ENCODE peak calls at places on chromosomes 7 and 10, in nine cellular contexts. One of them, this sample, is unnamed.

GRCh38 chr7:110760341-110760740 is 330.6 kb upstream of the LRRN3 start:
- DNase-seq in mesenchymal stem cell: no peak
- DNase-seq in NB4: no peak
- DNase-seq in A549: no peak
- DNase-seq in neuronal stem cell: no peak
- DNase-seq in HCT116: no peak
- DNase-seq in dorsolateral prefrontal cortex: no peak
- DNase-seq in HFF-Myc: no peak
- DNase-seq in left ventricle myocardium inferior: no peak
- DNase-seq in this sample: no peak

GRCh38 chr7:142400042-142400441 is 142.2 kb upstream of the PRSS58 start:
- DNase-seq in dorsolateral prefrontal cortex: no peak
- DNase-seq in NB4: no peak
- DNase-seq in A549: no peak
- DNase-seq in HFF-Myc: no peak
- DNase-seq in mesenchymal stem cell: no peak
- DNase-seq in neuronal stem cell: no peak
- DNase-seq in HCT116: no peak
- DNase-seq in left ventricle myocardium inferior: no peak
- DNase-seq in this sample: no peak

GRCh38 chr10:44382131-44382858 is 2.6 kb downstream of the CXCL12 start:
- DNase-seq in A549: no peak
- DNase-seq in NB4: no peak
- DNase-seq in dorsolateral prefrontal cortex: no peak
- DNase-seq in HCT116: no peak
- DNase-seq in mesenchymal stem cell: no peak
- DNase-seq in HFF-Myc: no peak
- DNase-seq in neuronal stem cell: no peak
- DNase-seq in left ventricle myocardium inferior: no peak
- DNase-seq in this sample: no peak

GRCh38 chr10:28687683-28688001 is 10.3 kb downstream of the BAMBI start:
- DNase-seq in left ventricle myocardium inferior: no peak
- DNase-seq in mesenchymal stem cell: no peak
- DNase-seq in HFF-Myc: no peak
- DNase-seq in HCT116: no peak
- DNase-seq in dorsolateral prefrontal cortex: no peak
- DNase-seq in NB4: no peak
- DNase-seq in neuronal stem cell: no peak
- DNase-seq in A549: no peak
- DNase-seq in this sample: no peak

GRCh38 chr7:16989883-16990413 is 108.2 kb upstream of the AGR3 start:
- DNase-seq in left ventricle myocardium inferior: peak; percentile 34
- DNase-seq in mesenchymal stem cell: peak; percentile 74
- DNase-seq in A549: peak; percentile 67
- DNase-seq in neuronal stem cell: no peak
- DNase-seq in NB4: no peak
- DNase-seq in HFF-Myc: peak; percentile 42
- DNase-seq in HCT116: peak; percentile 75
- DNase-seq in dorsolateral prefrontal cortex: peak; percentile 34
- DNase-seq in this sample: peak; percentile 98

GRCh38 chr10:6138456-6138855 is 49.6 kb downstream of the RBM17 start:
- DNase-seq in HFF-Myc: no peak
- DNase-seq in A549: no peak
- DNase-seq in HCT116: no peak
- DNase-seq in left ventricle myocardium inferior: no peak
- DNase-seq in dorsolateral prefrontal cortex: no peak
- DNase-seq in NB4: no peak
- DNase-seq in neuronal stem cell: no peak
- DNase-seq in mesenchymal stem cell: no peak
- DNase-seq in this sample: no peak

GRCh38 chr7:96285579-96285978 is 36.3 kb downstream of the SLC25A13 start:
- DNase-seq in left ventricle myocardium inferior: no peak
- DNase-seq in dorsolateral prefrontal cortex: no peak
- DNase-seq in mesenchymal stem cell: no peak
- DNase-seq in HCT116: no peak
- DNase-seq in HFF-Myc: no peak
- DNase-seq in neuronal stem cell: no peak
- DNase-seq in NB4: peak; percentile 21
- DNase-seq in A549: no peak
- DNase-seq in this sample: no peak

GRCh38 chr10:59895629-59896116 is 10.7 kb downstream of the CCDC6 start:
- DNase-seq in NB4: no peak
- DNase-seq in mesenchymal stem cell: no peak
- DNase-seq in dorsolateral prefrontal cortex: no peak
- DNase-seq in A549: no peak
- DNase-seq in left ventricle myocardium inferior: no peak
- DNase-seq in neuronal stem cell: no peak
- DNase-seq in HFF-Myc: no peak
- DNase-seq in HCT116: no peak
- DNase-seq in this sample: no peak

GRCh38 chr7:92678291-92678920 is 88.2 kb upstream of the FAM133B start:
- DNase-seq in NB4: no peak
- DNase-seq in HFF-Myc: no peak
- DNase-seq in mesenchymal stem cell: no peak
- DNase-seq in left ventricle myocardium inferior: no peak
- DNase-seq in neuronal stem cell: no peak
- DNase-seq in dorsolateral prefrontal cortex: no peak
- DNase-seq in HCT116: no peak
- DNase-seq in A549: no peak
- DNase-seq in this sample: no peak

GRCh38 chr7:28755255-28755654 is 202.9 kb downstream of the TRIL start:
- DNase-seq in dorsolateral prefrontal cortex: no peak
- DNase-seq in HFF-Myc: no peak
- DNase-seq in left ventricle myocardium inferior: no peak
- DNase-seq in A549: no peak
- DNase-seq in mesenchymal stem cell: no peak
- DNase-seq in HCT116: no peak
- DNase-seq in NB4: no peak
- DNase-seq in neuronal stem cell: no peak
- DNase-seq in this sample: peak; percentile 75

GRCh38 chr10:55629792-55630490 is 731.1 kb downstream of the ZWINT start:
- DNase-seq in left ventricle myocardium inferior: no peak
- DNase-seq in HFF-Myc: no peak
- DNase-seq in HCT116: no peak
- DNase-seq in neuronal stem cell: peak; percentile 59
- DNase-seq in mesenchymal stem cell: peak; percentile 79
- DNase-seq in NB4: no peak
- DNase-seq in dorsolateral prefrontal cortex: no peak
- DNase-seq in A549: peak; percentile 15
- DNase-seq in this sample: peak; percentile 53

GRCh38 chr7:148115308-148115707 is 475.3 kb upstream of the C7orf33 start:
- DNase-seq in dorsolateral prefrontal cortex: no peak
- DNase-seq in NB4: no peak
- DNase-seq in neuronal stem cell: no peak
- DNase-seq in HCT116: no peak
- DNase-seq in HFF-Myc: no peak
- DNase-seq in mesenchymal stem cell: no peak
- DNase-seq in left ventricle myocardium inferior: no peak
- DNase-seq in A549: no peak
- DNase-seq in this sample: no peak

GRCh38 chr10:29392376-29393021 is 103.6 kb downstream of the LYZL1 start:
- DNase-seq in mesenchymal stem cell: peak; percentile 59
- DNase-seq in HCT116: no peak
- DNase-seq in dorsolateral prefrontal cortex: no peak
- DNase-seq in HFF-Myc: no peak
- DNase-seq in NB4: peak; percentile 31
- DNase-seq in A549: peak; percentile 47
- DNase-seq in neuronal stem cell: peak; percentile 32
- DNase-seq in left ventricle myocardium inferior: no peak
- DNase-seq in this sample: peak; percentile 55

GRCh38 chr10:126500185-126500584 is 111.9 kb upstream of the ADAM12 start:
- DNase-seq in A549: no peak
- DNase-seq in NB4: no peak
- DNase-seq in left ventricle myocardium inferior: no peak
- DNase-seq in mesenchymal stem cell: no peak
- DNase-seq in HFF-Myc: no peak
- DNase-seq in neuronal stem cell: no peak
- DNase-seq in dorsolateral prefrontal cortex: no peak
- DNase-seq in HCT116: no peak
- DNase-seq in this sample: no peak

GRCh38 chr10:58608826-58609225 is 96.2 kb downstream of the BICC1 start:
- DNase-seq in neuronal stem cell: no peak
- DNase-seq in A549: no peak
- DNase-seq in left ventricle myocardium inferior: no peak
- DNase-seq in NB4: no peak
- DNase-seq in HCT116: no peak
- DNase-seq in mesenchymal stem cell: no peak
- DNase-seq in HFF-Myc: no peak
- DNase-seq in dorsolateral prefrontal cortex: no peak
- DNase-seq in this sample: no peak

GRCh38 chr7:92997144-92997543 is 120.6 kb downstream of the SAMD9 start:
- DNase-seq in NB4: no peak
- DNase-seq in HFF-Myc: no peak
- DNase-seq in neuronal stem cell: no peak
- DNase-seq in A549: no peak
- DNase-seq in HCT116: no peak
- DNase-seq in dorsolateral prefrontal cortex: no peak
- DNase-seq in mesenchymal stem cell: peak; percentile 67
- DNase-seq in left ventricle myocardium inferior: no peak
- DNase-seq in this sample: no peak

GRCh38 chr7:37234928-37235327 is 213.7 kb downstream of the ELMO1 start:
- DNase-seq in neuronal stem cell: peak; percentile 26
- DNase-seq in left ventricle myocardium inferior: no peak
- DNase-seq in NB4: peak; percentile 47
- DNase-seq in A549: peak; percentile 31
- DNase-seq in HFF-Myc: no peak
- DNase-seq in HCT116: peak; percentile 8
- DNase-seq in mesenchymal stem cell: peak; percentile 7
- DNase-seq in dorsolateral prefrontal cortex: no peak
- DNase-seq in this sample: peak; percentile 15

GRCh38 chr7:37230221-37230620 is 218.4 kb downstream of the ELMO1 start:
- DNase-seq in A549: no peak
- DNase-seq in neuronal stem cell: no peak
- DNase-seq in left ventricle myocardium inferior: peak; percentile 50
- DNase-seq in NB4: peak; percentile 58
- DNase-seq in HFF-Myc: no peak
- DNase-seq in HCT116: no peak
- DNase-seq in mesenchymal stem cell: no peak
- DNase-seq in dorsolateral prefrontal cortex: no peak
- DNase-seq in this sample: no peak

GRCh38 chr7:37229381-37229780 is 219.3 kb downstream of the ELMO1 start:
- DNase-seq in A549: no peak
- DNase-seq in HCT116: no peak
- DNase-seq in NB4: no peak
- DNase-seq in left ventricle myocardium inferior: no peak
- DNase-seq in mesenchymal stem cell: no peak
- DNase-seq in HFF-Myc: no peak
- DNase-seq in neuronal stem cell: no peak
- DNase-seq in dorsolateral prefrontal cortex: no peak
- DNase-seq in this sample: no peak

GRCh38 chr7:37234334-37234733 is 214.3 kb downstream of the ELMO1 start:
- DNase-seq in mesenchymal stem cell: no peak
- DNase-seq in dorsolateral prefrontal cortex: no peak
- DNase-seq in HCT116: no peak
- DNase-seq in NB4: no peak
- DNase-seq in HFF-Myc: no peak
- DNase-seq in neuronal stem cell: no peak
- DNase-seq in left ventricle myocardium inferior: no peak
- DNase-seq in A549: no peak
- DNase-seq in this sample: no peak

GRCh38 chr7:37231613-37232012 is 217.1 kb downstream of the ELMO1 start:
- DNase-seq in NB4: no peak
- DNase-seq in A549: no peak
- DNase-seq in neuronal stem cell: no peak
- DNase-seq in left ventricle myocardium inferior: no peak
- DNase-seq in HFF-Myc: no peak
- DNase-seq in dorsolateral prefrontal cortex: no peak
- DNase-seq in HCT116: no peak
- DNase-seq in mesenchymal stem cell: no peak
- DNase-seq in this sample: no peak
- H3K4me3 ChIP-seq in NB4: no peak overlapping the region
- H3K4me3 ChIP-seq in A549: no peak overlapping the region
- H3K4me3 ChIP-seq in neuronal stem cell: no peak overlapping the region
- H3K4me3 ChIP-seq in left ventricle myocardium inferior: no peak overlapping the region
- H3K4me3 ChIP-seq in HFF-Myc: no peak overlapping the region
- H3K4me3 ChIP-seq in dorsolateral prefrontal cortex: no peak overlapping the region
- H3K4me3 ChIP-seq in HCT116: no peak overlapping the region
- H3K4me3 ChIP-seq in mesenchymal stem cell: no peak overlapping the region
- H3K4me3 ChIP-seq in this sample: no peak overlapping the region

DNA sequence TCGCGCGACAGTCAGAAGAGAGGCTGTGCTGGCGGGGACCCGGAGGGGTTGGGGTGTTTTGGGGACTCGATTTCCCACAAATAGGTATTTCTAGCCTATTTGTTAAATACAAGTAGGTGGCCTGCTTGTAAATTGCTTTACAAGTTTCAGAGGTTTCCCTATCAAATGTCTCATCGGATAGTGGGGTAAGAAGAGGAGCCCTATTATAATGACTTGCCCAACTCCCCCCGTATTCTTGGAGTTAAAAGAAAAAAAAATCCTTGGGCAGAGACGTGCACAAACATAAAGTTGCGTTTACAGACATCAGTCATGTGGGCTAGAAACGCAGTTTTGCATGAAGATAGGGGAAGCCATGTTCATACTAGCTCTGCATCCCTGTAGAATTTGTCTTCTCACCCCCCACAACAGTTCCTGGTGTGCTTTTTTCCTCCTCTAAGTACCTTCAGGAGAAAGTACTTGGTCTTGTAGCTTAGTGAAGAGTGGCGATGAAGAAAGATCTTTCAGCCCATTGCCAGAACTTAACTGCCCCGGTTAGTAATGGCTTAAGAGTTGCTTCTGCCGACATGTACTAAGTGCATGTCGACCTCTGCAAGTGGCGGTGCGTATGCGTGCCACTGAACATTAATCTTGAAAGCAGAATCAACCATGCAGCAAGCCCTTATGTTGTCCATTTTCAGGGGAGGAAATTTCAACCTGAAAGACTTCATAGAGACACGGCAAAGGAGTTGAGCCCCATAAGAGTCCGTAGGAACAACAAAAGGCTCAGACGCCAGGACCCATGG is 832 bp upstream of the TIAL1 start:
- DNase-seq in HCT116: no peak
- DNase-seq in left ventricle myocardium inferior: no peak
- DNase-seq in A549: no peak
- DNase-seq in NB4: peak; percentile 57
- DNase-seq in HFF-Myc: no peak
- DNase-seq in mesenchymal stem cell: no peak
- DNase-seq in neuronal stem cell: no peak
- DNase-seq in dorsolateral prefrontal cortex: no peak
- DNase-seq in this sample: no peak
- H3K4me3 ChIP-seq in HCT116: peak overlapping the region; percentile 88
- H3K4me3 ChIP-seq in left ventricle myocardium inferior: peak overlapping the region; percentile 78
- H3K4me3 ChIP-seq in A549: peak overlapping the region; percentile 49
- H3K4me3 ChIP-seq in NB4: peak overlapping the region; percentile 80
- H3K4me3 ChIP-seq in HFF-Myc: peak overlapping the region; percentile 93
- H3K4me3 ChIP-seq in mesenchymal stem cell: no peak overlapping the region
- H3K4me3 ChIP-seq in neuronal stem cell: no peak overlapping the region
- H3K4me3 ChIP-seq in dorsolateral prefrontal cortex: peak overlapping the region; percentile 96
- H3K4me3 ChIP-seq in this sample: peak overlapping the region; percentile 96

GRCh38 chr10:100988166-100988565 is 823 bp downstream of the TWNK start:
- DNase-seq in dorsolateral prefrontal cortex: no peak
- DNase-seq in HFF-Myc: no peak
- DNase-seq in left ventricle myocardium inferior: no peak
- DNase-seq in HCT116: no peak
- DNase-seq in neuronal stem cell: no peak
- DNase-seq in mesenchymal stem cell: no peak
- DNase-seq in A549: no peak
- DNase-seq in NB4: no peak
- DNase-seq in this sample: no peak
- H3K4me3 ChIP-seq in dorsolateral prefrontal cortex: peak overlapping the region; percentile 92
- H3K4me3 ChIP-seq in HFF-Myc: peak overlapping the region; percentile 84
- H3K4me3 ChIP-seq in left ventricle myocardium inferior: peak overlapping the region; percentile 78
- H3K4me3 ChIP-seq in HCT116: peak overlapping the region; percentile 82
- H3K4me3 ChIP-seq in neuronal stem cell: peak overlapping the region; percentile 88
- H3K4me3 ChIP-seq in mesenchymal stem cell: peak overlapping the region; percentile 94
- H3K4me3 ChIP-seq in A549: peak overlapping the region; percentile 83
- H3K4me3 ChIP-seq in NB4: peak overlapping the region; percentile 100
- H3K4me3 ChIP-seq in this sample: peak overlapping the region; percentile 98

GRCh38 chr7:158126661-158127060 is 461.0 kb downstream of the PTPRN2 start:
- DNase-seq in left ventricle myocardium inferior: no peak
- DNase-seq in HCT116: no peak
- DNase-seq in mesenchymal stem cell: no peak
- DNase-seq in HFF-Myc: no peak
- DNase-seq in neuronal stem cell: no peak
- DNase-seq in A549: no peak
- DNase-seq in NB4: no peak
- DNase-seq in dorsolateral prefrontal cortex: no peak
- DNase-seq in this sample: no peak
- H3K4me3 ChIP-seq in left ventricle myocardium inferior: peak overlapping the region; percentile 48
- H3K4me3 ChIP-seq in HCT116: no peak overlapping the region
- H3K4me3 ChIP-seq in mesenchymal stem cell: no peak overlapping the region
- H3K4me3 ChIP-seq in HFF-Myc: no peak overlapping the region
- H3K4me3 ChIP-seq in neuronal stem cell: no peak overlapping the region
- H3K4me3 ChIP-seq in A549: no peak overlapping the region
- H3K4me3 ChIP-seq in NB4: no peak overlapping the region
- H3K4me3 ChIP-seq in dorsolateral prefrontal cortex: peak overlapping the region; percentile 37
- H3K4me3 ChIP-seq in this sample: no peak overlapping the region

This sample was measured in fibroblast of pulmonary artery.